ENCODE peak calls at places on chromosomes 11 and 22, in six cellular contexts. O is CD4-positive, alpha-beta T cell; Y is cardiac muscle cell; E is HepG2; J is SK-N-SH; S is hepatocyte. L is an unnamed sample.
A peak's percentile ranks its signal among the peaks of the same experiment; 100 is the strongest.

GRCh38 chr22:34070051-34070450 is 149.8 kb upstream of the LARGE1 start:
- DNase-seq in O (no peak), S (no peak), J (no peak), Y (no peak), E (no peak), L (no peak)

GRCh38 chr11:30244255-30244654 is 13.4 kb downstream of the FSHB start:
- DNase-seq in O (no peak), J (no peak), E (no peak), Y (peak; percentile 31), S (peak; percentile 8), L (no peak)

GRCh38 chr11:280762-281485 is 2.7 kb downstream of the NLRP6 start:
- DNase-seq in E (no peak), S (no peak), O (no peak), Y (no peak), J (peak; percentile 31), L (peak; percentile 56)

GRCh38 chr11:66150725-66151124 is 80.7 kb downstream of the PACS1 start:
- DNase-seq in S (no peak), Y (no peak), J (no peak), O (no peak), E (no peak), L (no peak)

GRCh38 chr11:135036488-135037297 is 624.7 kb upstream of the B3GAT1 start:
- DNase-seq in E (no peak), O (no peak), J (no peak), S (no peak), Y (no peak), L (no peak)

GRCh38 chr11:24155792-24156191 is 341.1 kb upstream of the LUZP2 start:
- DNase-seq in J (no peak), S (no peak), E (peak; percentile 3), O (no peak), Y (no peak), L (peak; percentile 24)

GRCh38 chr11:62709262-62710000 is 2.0 kb downstream of the GNG3 start:
- DNase-seq in J (peak; percentile 89), E (no peak), S (peak; percentile 99), Y (peak; percentile 99), O (peak; percentile 96), L (peak; percentile 92)

GRCh38 chr22:23713696-23714595 is 23.1 kb downstream of the RGL4 start:
- DNase-seq in Y (no peak), J (no peak), E (no peak), S (no peak), O (no peak), L (no peak)

GRCh38 chr22:35971418-35972119 is 57.1 kb downstream of the RBFOX2 start:
- DNase-seq in O (no peak), J (peak; percentile 65), S (peak; percentile 77), Y (peak; percentile 89), E (peak; percentile 58), L (no peak)

GRCh38 chr11:46387919-46388618 is 3.5 kb downstream of the CHRM4 start:
- DNase-seq in J (no peak), O (no peak), S (no peak), Y (peak; percentile 45), E (no peak), L (peak; percentile 74)

GRCh38 chr11:33488971-33489370 is 211.7 kb downstream of the C11orf91 start:
- DNase-seq in E (no peak), O (no peak), Y (no peak), J (no peak), S (no peak), L (no peak)

GRCh38 chr22:50314455-50315288 is 7.2 kb upstream of the PLXNB2 start:
- DNase-seq in J (peak; percentile 22), Y (no peak), S (peak; percentile 11), E (no peak), O (peak; percentile 56), L (peak; percentile 79)

GRCh38 chr22:44195189-44195871 is 14.6 kb downstream of the PARVG start:
- DNase-seq in E (no peak), J (no peak), O (no peak), Y (no peak), S (no peak), L (no peak)

GRCh38 chr22:20080776-20081654 is 974 bp downstream of the DGCR8 start:
- DNase-seq in Y (peak; percentile 57), E (peak; percentile 43), S (peak; percentile 60), J (peak; percentile 54), O (no peak), L (peak; percentile 76)

GRCh38 chr11:62850911-62851806 is 11.8 kb upstream of the WDR74 start:
- DNase-seq in O (no peak), J (no peak), E (peak; percentile 43), S (no peak), Y (no peak), L (no peak)

GRCh38 chr11:118211006-118211405 is 13.8 kb downstream of the JAML start:
- DNase-seq in J (no peak), Y (peak; percentile 62), E (no peak), S (no peak), O (no peak), L (peak; percentile 62)

GRCh38 chr22:31144223-31144622 is 3.9 kb upstream of the PLA2G3 start:
- DNase-seq in E (no peak), Y (peak; percentile 20), S (peak; percentile 38), J (no peak), O (no peak), L (no peak)

GRCh38 chr11:32333335-32333991 is 101.9 kb downstream of the WT1 start:
- DNase-seq in E (no peak), Y (peak; percentile 76), J (peak; percentile 56), S (peak; percentile 77), O (no peak), L (peak; percentile 85)

GRCh38 chr11:13140873-13141655 is 131.9 kb downstream of the RASSF10 start:
- DNase-seq in S (no peak), O (no peak), Y (no peak), E (peak; percentile 48), J (no peak), L (no peak)

GRCh38 chr11:75449271-75449670 is 16.3 kb upstream of the KLHL35 start:
- DNase-seq in O (no peak), E (no peak), Y (no peak), J (no peak), S (no peak), L (no peak)

GRCh38 chr22:37254867-37255233 is 10.8 kb upstream of the RAC2 start:
- DNase-seq in E (no peak), Y (peak; percentile 75), S (no peak), O (no peak), J (no peak), L (no peak)

GRCh38 chr11:134476435-134477021 is 64.5 kb upstream of the B3GAT1 start:
- DNase-seq in O (no peak), S (peak; percentile 62), J (no peak), Y (peak; percentile 0), E (no peak), L (peak; percentile 90)

GRCh38 chr11:119094816-119095065 is 6.9 kb downstream of the DPAGT1 start:
- DNase-seq in O (peak; percentile 43), E (peak; percentile 64), Y (peak; percentile 87), J (peak; percentile 80), S (peak; percentile 93), L (peak; percentile 82)

GRCh38 chr11:74154621-74155281 is 16.1 kb downstream of the C2CD3 start:
- DNase-seq in S (no peak), Y (peak; percentile 62), O (no peak), E (no peak), J (no peak), L (no peak)

GRCh38 chr11:95267814-95268213 is 36.8 kb upstream of the SESN3 start:
- DNase-seq in J (no peak), S (no peak), E (no peak), Y (no peak), O (no peak), L (no peak)

GRCh38 chr22:41917375-41917905 is 2.6 kb upstream of the SHISA8 start:
- DNase-seq in E (no peak), J (no peak), O (no peak), Y (no peak), S (no peak), L (peak; percentile 65)
- H3K27me3 ChIP-seq in E (peaks cover 70% of the 10 kb centered on the region), J (peaks cover 10% of the 10 kb centered on the region), O (peaks cover 30% of the 10 kb centered on the region), Y (peaks cover 84% of the 10 kb centered on the region), S (peaks cover 67% of the 10 kb centered on the region), L (peaks cover 57% of the 10 kb centered on the region)

DNA sequence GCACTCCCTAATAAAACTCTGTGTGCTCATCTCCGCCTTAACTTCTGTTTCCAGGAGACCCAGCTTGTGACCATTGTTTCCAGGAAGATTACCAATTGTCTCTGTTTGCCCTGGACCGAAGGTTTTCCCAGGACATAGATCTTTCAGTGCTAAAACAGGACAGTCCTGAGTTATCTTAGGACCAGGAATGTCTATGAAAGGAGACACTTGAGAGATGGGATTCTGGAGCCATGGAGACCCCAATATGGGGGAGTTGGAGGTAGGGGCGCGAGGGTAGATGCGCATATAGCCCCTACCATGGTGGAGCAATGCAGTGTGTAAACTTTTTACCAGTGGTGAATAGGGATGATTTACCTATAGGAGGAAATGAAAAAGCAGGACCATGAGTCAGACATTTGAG is 10.2 kb upstream of the PRAME start:
- DNase-seq in S (no peak), J (no peak), Y (no peak), E (no peak), O (no peak), L (no peak)
- H3K27me3 ChIP-seq in S (peaks cover 23% of the 10 kb centered on the region), J (peaks cover 42% of the 10 kb centered on the region), Y (no peaks in the 10 kb centered on the region), E (peaks cover 50% of the 10 kb centered on the region), O (peaks cover 3% of the 10 kb centered on the region), L (peaks cover 80% of the 10 kb centered on the region)

DNA sequence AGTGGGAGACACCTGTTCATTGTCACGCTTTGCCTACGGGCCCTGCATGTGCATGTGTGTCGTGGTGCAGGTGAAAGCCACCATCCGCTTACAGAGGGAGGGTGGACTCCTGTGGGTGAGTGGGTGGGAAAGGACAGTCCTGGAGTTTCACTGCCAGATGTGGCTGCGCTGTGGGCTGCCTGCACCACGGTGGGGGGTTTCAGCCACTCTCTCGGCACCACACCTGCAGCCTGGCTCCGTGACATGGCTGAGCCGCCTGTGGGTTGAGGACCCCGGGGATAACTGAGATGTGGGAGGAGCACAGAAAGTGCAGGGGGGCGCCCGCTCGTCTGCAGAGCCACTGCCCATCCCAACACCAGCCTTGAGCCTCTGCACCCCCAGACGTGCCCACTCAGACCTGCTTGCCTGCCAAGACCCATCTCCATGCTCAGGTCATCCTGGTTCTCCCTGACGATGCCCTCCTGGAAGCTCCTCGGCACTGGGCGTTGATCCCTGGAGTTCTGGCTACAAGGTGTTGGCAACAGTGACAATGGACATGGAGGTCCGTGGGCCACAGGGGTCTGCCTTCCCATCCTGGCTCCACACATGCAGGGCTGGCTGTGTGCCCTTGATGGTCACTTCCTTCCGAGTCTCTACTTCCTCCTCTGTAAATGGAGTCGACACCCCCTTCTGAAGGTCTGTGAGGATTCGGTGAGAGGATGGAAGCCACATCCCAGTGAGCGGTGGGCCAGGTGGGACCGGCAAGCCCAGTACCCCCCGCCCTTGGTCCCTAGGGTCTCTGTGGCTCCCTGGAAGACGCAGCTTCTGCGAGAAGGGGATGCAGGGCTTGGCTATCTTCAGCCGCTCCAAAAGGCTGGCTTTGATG is 1007.0 kb downstream of the BRD1 start:
- DNase-seq in E (no peak), O (no peak), J (no peak), Y (no peak), S (no peak), L (peak; percentile 29)
- H3K27me3 ChIP-seq in E (peaks cover 12% of the 10 kb centered on the region), O (no peaks in the 10 kb centered on the region), J (no peaks in the 10 kb centered on the region), Y (no peaks in the 10 kb centered on the region), S (no peaks in the 10 kb centered on the region), L (no peaks in the 10 kb centered on the region)

GRCh38 chr11:3167143-3168119 is 2.3 kb upstream of the OSBPL5 start:
- DNase-seq in J (no peak), E (no peak), Y (no peak), S (no peak), O (no peak), L (peak; percentile 32)
- H3K27me3 ChIP-seq in J (peaks cover 4% of the 10 kb centered on the region), E (peaks cover 90% of the 10 kb centered on the region), Y (peaks cover 8% of the 10 kb centered on the region), S (peaks cover 54% of the 10 kb centered on the region), O (peaks cover 28% of the 10 kb centered on the region), L (peaks cover 8% of the 10 kb centered on the region)